ENCODE peak calls at places on chromosomes 3 and 15, in eight cellular contexts. One of them, this sample, is unnamed.

GRCh38 chr3:46930945-46931403 is 45.6 kb downstream of the CCDC12 start:
- DNase-seq in hepatocyte: no peak
- DNase-seq in PC-3: peak; percentile 69
- DNase-seq in tibial nerve: no peak
- DNase-seq in suprapubic skin: no peak
- DNase-seq in colonic mucosa: no peak
- DNase-seq in stomach: peak; percentile 64
- DNase-seq in uterus: no peak
- DNase-seq in this sample: peak; percentile 5

GRCh38 chr3:20240154-20240883 is 54.3 kb upstream of the SGO1 start:
- DNase-seq in hepatocyte: no peak
- DNase-seq in stomach: no peak
- DNase-seq in colonic mucosa: no peak
- DNase-seq in tibial nerve: no peak
- DNase-seq in suprapubic skin: no peak
- DNase-seq in PC-3: no peak
- DNase-seq in uterus: no peak
- DNase-seq in this sample: no peak

GRCh38 chr3:129314757-129315385 is 36.2 kb downstream of the HMCES start:
- DNase-seq in hepatocyte: peak; percentile 93
- DNase-seq in uterus: peak; percentile 90
- DNase-seq in tibial nerve: peak; percentile 86
- DNase-seq in colonic mucosa: peak; percentile 83
- DNase-seq in PC-3: peak; percentile 79
- DNase-seq in suprapubic skin: peak; percentile 92
- DNase-seq in stomach: peak; percentile 75
- DNase-seq in this sample: peak; percentile 89

GRCh38 chr3:114623420-114624046 is 329.7 kb downstream of the TIGIT start:
- DNase-seq in suprapubic skin: no peak
- DNase-seq in colonic mucosa: no peak
- DNase-seq in PC-3: no peak
- DNase-seq in uterus: no peak
- DNase-seq in tibial nerve: no peak
- DNase-seq in hepatocyte: no peak
- DNase-seq in stomach: no peak
- DNase-seq in this sample: no peak

GRCh38 chr15:62164500-62165028 is 521 bp downstream of the C2CD4B start:
- DNase-seq in tibial nerve: no peak
- DNase-seq in stomach: no peak
- DNase-seq in hepatocyte: peak; percentile 38
- DNase-seq in colonic mucosa: no peak
- DNase-seq in uterus: no peak
- DNase-seq in PC-3: no peak
- DNase-seq in suprapubic skin: no peak
- DNase-seq in this sample: peak; percentile 15

GRCh38 chr3:175304437-175304836 is 445.3 kb downstream of the NAALADL2 start:
- DNase-seq in stomach: no peak
- DNase-seq in colonic mucosa: no peak
- DNase-seq in PC-3: no peak
- DNase-seq in hepatocyte: no peak
- DNase-seq in suprapubic skin: no peak
- DNase-seq in tibial nerve: no peak
- DNase-seq in uterus: no peak
- DNase-seq in this sample: no peak

GRCh38 chr3:12135029-12135634 is 23.6 kb downstream of the TIMP4 start:
- DNase-seq in stomach: peak; percentile 81
- DNase-seq in uterus: peak; percentile 73
- DNase-seq in colonic mucosa: peak; percentile 81
- DNase-seq in suprapubic skin: peak; percentile 89
- DNase-seq in tibial nerve: peak; percentile 65
- DNase-seq in hepatocyte: peak; percentile 84
- DNase-seq in PC-3: peak; percentile 83
- DNase-seq in this sample: peak; percentile 82

GRCh38 chr15:100338971-100339444 is 2.8 kb downstream of the ADAMTS17 start:
- DNase-seq in PC-3: peak; percentile 88
- DNase-seq in stomach: peak; percentile 61
- DNase-seq in suprapubic skin: no peak
- DNase-seq in hepatocyte: peak; percentile 91
- DNase-seq in colonic mucosa: peak; percentile 70
- DNase-seq in uterus: peak; percentile 71
- DNase-seq in tibial nerve: peak; percentile 50
- DNase-seq in this sample: peak; percentile 49

GRCh38 chr15:76100361-76100760 is 40.6 kb downstream of the TMEM266 start:
- DNase-seq in tibial nerve: no peak
- DNase-seq in PC-3: no peak
- DNase-seq in stomach: no peak
- DNase-seq in colonic mucosa: no peak
- DNase-seq in hepatocyte: no peak
- DNase-seq in uterus: no peak
- DNase-seq in suprapubic skin: no peak
- DNase-seq in this sample: no peak

GRCh38 chr15:25331860-25332259 is 107.0 kb downstream of the UBE3A start:
- DNase-seq in PC-3: no peak
- DNase-seq in uterus: no peak
- DNase-seq in suprapubic skin: no peak
- DNase-seq in hepatocyte: no peak
- DNase-seq in stomach: no peak
- DNase-seq in colonic mucosa: no peak
- DNase-seq in tibial nerve: no peak
- DNase-seq in this sample: no peak

GRCh38 chr3:197328198-197328597 is 29.8 kb upstream of the DLG1 start:
- DNase-seq in colonic mucosa: no peak
- DNase-seq in PC-3: no peak
- DNase-seq in suprapubic skin: no peak
- DNase-seq in stomach: no peak
- DNase-seq in hepatocyte: no peak
- DNase-seq in uterus: no peak
- DNase-seq in tibial nerve: no peak
- DNase-seq in this sample: no peak

GRCh38 chr15:68303134-68303533 is 25.6 kb downstream of the FEM1B start:
- DNase-seq in suprapubic skin: no peak
- DNase-seq in PC-3: no peak
- DNase-seq in tibial nerve: no peak
- DNase-seq in colonic mucosa: peak; percentile 10
- DNase-seq in uterus: no peak
- DNase-seq in hepatocyte: no peak
- DNase-seq in stomach: no peak
- DNase-seq in this sample: no peak

GRCh38 chr3:188417329-188417728 is 263.4 kb downstream of the LPP start:
- DNase-seq in suprapubic skin: peak; percentile 80
- DNase-seq in tibial nerve: no peak
- DNase-seq in hepatocyte: no peak
- DNase-seq in colonic mucosa: no peak
- DNase-seq in uterus: no peak
- DNase-seq in stomach: no peak
- DNase-seq in PC-3: no peak
- DNase-seq in this sample: no peak

GRCh38 chr15:40247406-40247971 is 8.6 kb downstream of the PAK6 start:
- DNase-seq in tibial nerve: no peak
- DNase-seq in hepatocyte: no peak
- DNase-seq in stomach: no peak
- DNase-seq in colonic mucosa: no peak
- DNase-seq in PC-3: no peak
- DNase-seq in uterus: no peak
- DNase-seq in suprapubic skin: peak; percentile 69
- DNase-seq in this sample: no peak

GRCh38 chr3:48011771-48012170 is 4.4 kb downstream of the MAP4 start:
- DNase-seq in colonic mucosa: no peak
- DNase-seq in uterus: no peak
- DNase-seq in PC-3: no peak
- DNase-seq in hepatocyte: no peak
- DNase-seq in tibial nerve: no peak
- DNase-seq in suprapubic skin: no peak
- DNase-seq in stomach: no peak
- DNase-seq in this sample: no peak

GRCh38 chr15:88274534-88275460 is 18.3 kb upstream of the NTRK3 start:
- DNase-seq in hepatocyte: peak; percentile 77
- DNase-seq in tibial nerve: no peak
- DNase-seq in PC-3: peak; percentile 71
- DNase-seq in colonic mucosa: peak; percentile 42
- DNase-seq in uterus: peak; percentile 71
- DNase-seq in stomach: peak; percentile 50
- DNase-seq in suprapubic skin: no peak
- DNase-seq in this sample: peak; percentile 73

GRCh38 chr3:11288786-11289637 is 16.8 kb downstream of the ATG7 start:
- DNase-seq in PC-3: peak; percentile 94
- DNase-seq in tibial nerve: no peak
- DNase-seq in hepatocyte: peak; percentile 47
- DNase-seq in suprapubic skin: no peak
- DNase-seq in uterus: no peak
- DNase-seq in stomach: no peak
- DNase-seq in colonic mucosa: no peak
- DNase-seq in this sample: no peak

GRCh38 chr15:91142097-91142744 is 42.2 kb downstream of the SV2B start:
- DNase-seq in tibial nerve: no peak
- DNase-seq in stomach: no peak
- DNase-seq in PC-3: peak; percentile 31
- DNase-seq in uterus: no peak
- DNase-seq in hepatocyte: no peak
- DNase-seq in suprapubic skin: no peak
- DNase-seq in colonic mucosa: no peak
- DNase-seq in this sample: no peak

GRCh38 chr15:99957642-99958013 is 224.4 kb upstream of the LYSMD4 start:
- DNase-seq in stomach: no peak
- DNase-seq in suprapubic skin: no peak
- DNase-seq in PC-3: no peak
- DNase-seq in hepatocyte: no peak
- DNase-seq in uterus: no peak
- DNase-seq in tibial nerve: no peak
- DNase-seq in colonic mucosa: no peak
- DNase-seq in this sample: no peak

GRCh38 chr3:81923038-81923437 is 161.6 kb upstream of the GBE1 start:
- DNase-seq in colonic mucosa: no peak
- DNase-seq in suprapubic skin: no peak
- DNase-seq in PC-3: no peak
- DNase-seq in stomach: no peak
- DNase-seq in hepatocyte: no peak
- DNase-seq in tibial nerve: no peak
- DNase-seq in uterus: no peak
- DNase-seq in this sample: no peak

GRCh38 chr3:64311424-64311920 is 86.2 kb upstream of the PRICKLE2 start:
- DNase-seq in uterus: no peak
- DNase-seq in tibial nerve: no peak
- DNase-seq in suprapubic skin: no peak
- DNase-seq in stomach: no peak
- DNase-seq in hepatocyte: no peak
- DNase-seq in colonic mucosa: no peak
- DNase-seq in PC-3: peak; percentile 10
- DNase-seq in this sample: no peak

GRCh38 chr3:114627760-114628159 is 333.9 kb downstream of the TIGIT start:
- DNase-seq in PC-3: no peak
- DNase-seq in stomach: no peak
- DNase-seq in uterus: peak; percentile 54
- DNase-seq in tibial nerve: peak; percentile 35
- DNase-seq in suprapubic skin: no peak
- DNase-seq in hepatocyte: no peak
- DNase-seq in colonic mucosa: no peak
- DNase-seq in this sample: peak; percentile 64

GRCh38 chr3:29758108-29759020 is 477.5 kb downstream of the RBMS3 start:
- DNase-seq in uterus: no peak
- DNase-seq in tibial nerve: no peak
- DNase-seq in stomach: no peak
- DNase-seq in hepatocyte: no peak
- DNase-seq in colonic mucosa: no peak
- DNase-seq in PC-3: peak; percentile 24
- DNase-seq in suprapubic skin: no peak
- DNase-seq in this sample: no peak

GRCh38 chr15:49427369-49427768 is 4.3 kb downstream of the FGF7 start:
- DNase-seq in suprapubic skin: no peak
- DNase-seq in hepatocyte: no peak
- DNase-seq in tibial nerve: no peak
- DNase-seq in colonic mucosa: no peak
- DNase-seq in stomach: no peak
- DNase-seq in uterus: no peak
- DNase-seq in PC-3: no peak
- DNase-seq in this sample: no peak

GRCh38 chr15:49423021-49423420 is at the start of gene FGF7:
- DNase-seq in stomach: no peak
- DNase-seq in colonic mucosa: no peak
- DNase-seq in tibial nerve: no peak
- DNase-seq in hepatocyte: peak; percentile 10
- DNase-seq in PC-3: no peak
- DNase-seq in suprapubic skin: no peak
- DNase-seq in uterus: peak; percentile 26
- DNase-seq in this sample: peak; percentile 9

GRCh38 chr15:49421991-49422390 is 1.1 kb upstream of the FGF7 start:
- DNase-seq in suprapubic skin: peak; percentile 72
- DNase-seq in PC-3: peak; percentile 68
- DNase-seq in hepatocyte: peak; percentile 64
- DNase-seq in tibial nerve: peak; percentile 64
- DNase-seq in stomach: peak; percentile 31
- DNase-seq in colonic mucosa: peak; percentile 41
- DNase-seq in uterus: peak; percentile 39
- DNase-seq in this sample: peak; percentile 39

GRCh38 chr15:49424954-49425353 is 1.9 kb downstream of the FGF7 start:
- DNase-seq in tibial nerve: no peak
- DNase-seq in uterus: no peak
- DNase-seq in hepatocyte: no peak
- DNase-seq in suprapubic skin: no peak
- DNase-seq in stomach: no peak
- DNase-seq in colonic mucosa: no peak
- DNase-seq in PC-3: no peak
- DNase-seq in this sample: no peak

GRCh38 chr15:49423906-49424520 is 971 bp downstream of the FGF7 start:
- DNase-seq in uterus: no peak
- DNase-seq in hepatocyte: no peak
- DNase-seq in colonic mucosa: no peak
- DNase-seq in suprapubic skin: no peak
- DNase-seq in tibial nerve: no peak
- DNase-seq in stomach: no peak
- DNase-seq in PC-3: no peak
- DNase-seq in this sample: no peak
- H3K27ac ChIP-seq in uterus: peak overlapping the region; percentile 85
- H3K27ac ChIP-seq in hepatocyte: no peak overlapping the region
- H3K27ac ChIP-seq in colonic mucosa: peak overlapping the region; percentile 10
- H3K27ac ChIP-seq in suprapubic skin: peak overlapping the region; percentile 62
- H3K27ac ChIP-seq in tibial nerve: peak overlapping the region; percentile 67
- H3K27ac ChIP-seq in stomach: peak overlapping the region; percentile 58
- H3K27ac ChIP-seq in PC-3: no peak overlapping the region
- H3K27ac ChIP-seq in this sample: no peak overlapping the region

GRCh38 chr3:33439421-33440327 is 531 bp downstream of the UBP1 start:
- DNase-seq in tibial nerve: peak; percentile 23
- DNase-seq in colonic mucosa: peak; percentile 55
- DNase-seq in suprapubic skin: peak; percentile 85
- DNase-seq in uterus: peak; percentile 54
- DNase-seq in PC-3: peak; percentile 31
- DNase-seq in hepatocyte: peak; percentile 90
- DNase-seq in stomach: peak; percentile 56
- DNase-seq in this sample: peak; percentile 60
- TF ChIP-seq CTCF in tibial nerve: peak; percentile 62
- TF ChIP-seq CTCF in colonic mucosa: no peak
- TF ChIP-seq CTCF in suprapubic skin: no peak
- TF ChIP-seq CTCF in uterus: no peak
- TF ChIP-seq CTCF in PC-3: no peak
- TF ChIP-seq CTCF in hepatocyte: peak; percentile 10
- TF ChIP-seq CTCF in stomach: peak; percentile 5
- TF ChIP-seq CTCF in this sample: peak; percentile 46

GRCh38 chr3:9678493-9678892 is 25.1 kb upstream of the CPNE9 start:
- DNase-seq in suprapubic skin: no peak
- DNase-seq in PC-3: no peak
- DNase-seq in hepatocyte: no peak
- DNase-seq in colonic mucosa: no peak
- DNase-seq in uterus: no peak
- DNase-seq in tibial nerve: no peak
- DNase-seq in stomach: no peak
- DNase-seq in this sample: no peak
- H3K4me3 ChIP-seq in suprapubic skin: no peak overlapping the region
- H3K4me3 ChIP-seq in PC-3: no peak overlapping the region
- H3K4me3 ChIP-seq in hepatocyte: no peak overlapping the region
- H3K4me3 ChIP-seq in colonic mucosa: no peak overlapping the region
- H3K4me3 ChIP-seq in uterus: no peak overlapping the region
- H3K4me3 ChIP-seq in tibial nerve: no peak overlapping the region
- H3K4me3 ChIP-seq in stomach: no peak overlapping the region
- H3K4me3 ChIP-seq in this sample: no peak overlapping the region

GRCh38 chr3:164417955-164418354 is 660.3 kb downstream of the SI start:
- DNase-seq in suprapubic skin: no peak
- DNase-seq in hepatocyte: no peak
- DNase-seq in PC-3: no peak
- DNase-seq in colonic mucosa: no peak
- DNase-seq in stomach: no peak
- DNase-seq in uterus: no peak
- DNase-seq in tibial nerve: no peak
- DNase-seq in this sample: no peak
- H3K27ac ChIP-seq in suprapubic skin: no peak overlapping the region
- H3K27ac ChIP-seq in hepatocyte: no peak overlapping the region
- H3K27ac ChIP-seq in PC-3: no peak overlapping the region
- H3K27ac ChIP-seq in colonic mucosa: no peak overlapping the region
- H3K27ac ChIP-seq in stomach: no peak overlapping the region
- H3K27ac ChIP-seq in uterus: no peak overlapping the region
- H3K27ac ChIP-seq in tibial nerve: no peak overlapping the region
- H3K27ac ChIP-seq in this sample: no peak overlapping the region